ENCODE peak calls at places on chromosome 15, in five cellular contexts. One of them, this sample, is unnamed.

GRCh38 chr15:33612721-33613304 is 302.0 kb downstream of the RYR3 start:
- DNase-seq in non-pigmented ciliary epithelial cell: peak
- DNase-seq in stimulated activated CD8-positive, alpha-beta memory T cell treated with anti-CD3 and anti-CD28 coated beads, Interleukin-7, amount 100 ng/mL, for 1 hour: no peak
- DNase-seq in PC-9: no peak
- DNase-seq in stimulated activated CD4-positive, alpha-beta T cell treated with anti-CD3 and anti-CD28 coated beads, TNF-alpha, amount 100 ng/mL, for 1 hour: no peak
- DNase-seq in this sample: no peak

GRCh38 chr15:45522179-45522930 is at the start of gene SLC30A4:
- DNase-seq in PC-9: peak
- DNase-seq in stimulated activated CD8-positive, alpha-beta memory T cell treated with anti-CD3 and anti-CD28 coated beads, Interleukin-7, amount 100 ng/mL, for 1 hour: peak
- DNase-seq in stimulated activated CD4-positive, alpha-beta T cell treated with anti-CD3 and anti-CD28 coated beads, TNF-alpha, amount 100 ng/mL, for 1 hour: peak
- DNase-seq in non-pigmented ciliary epithelial cell: no peak
- DNase-seq in this sample: peak

GRCh38 chr15:85947936-85948335 is 131.7 kb upstream of the AGBL1 start:
- DNase-seq in stimulated activated CD4-positive, alpha-beta T cell treated with anti-CD3 and anti-CD28 coated beads, TNF-alpha, amount 100 ng/mL, for 1 hour: no peak
- DNase-seq in stimulated activated CD8-positive, alpha-beta memory T cell treated with anti-CD3 and anti-CD28 coated beads, Interleukin-7, amount 100 ng/mL, for 1 hour: no peak
- DNase-seq in PC-9: no peak
- DNase-seq in non-pigmented ciliary epithelial cell: no peak
- DNase-seq in this sample: no peak

GRCh38 chr15:64246364-64247189 is 83.8 kb upstream of the PPIB start:
- DNase-seq in stimulated activated CD4-positive, alpha-beta T cell treated with anti-CD3 and anti-CD28 coated beads, TNF-alpha, amount 100 ng/mL, for 1 hour: no peak
- DNase-seq in stimulated activated CD8-positive, alpha-beta memory T cell treated with anti-CD3 and anti-CD28 coated beads, Interleukin-7, amount 100 ng/mL, for 1 hour: no peak
- DNase-seq in non-pigmented ciliary epithelial cell: peak
- DNase-seq in PC-9: peak
- DNase-seq in this sample: no peak

GRCh38 chr15:25070357-25070963 is 115.7 kb downstream of the SNRPN start:
- DNase-seq in stimulated activated CD8-positive, alpha-beta memory T cell treated with anti-CD3 and anti-CD28 coated beads, Interleukin-7, amount 100 ng/mL, for 1 hour: no peak
- DNase-seq in stimulated activated CD4-positive, alpha-beta T cell treated with anti-CD3 and anti-CD28 coated beads, TNF-alpha, amount 100 ng/mL, for 1 hour: no peak
- DNase-seq in PC-9: no peak
- DNase-seq in non-pigmented ciliary epithelial cell: no peak
- DNase-seq in this sample: no peak

GRCh38 chr15:83858820-83859505 is 205.0 kb downstream of the ADAMTSL3 start:
- DNase-seq in stimulated activated CD4-positive, alpha-beta T cell treated with anti-CD3 and anti-CD28 coated beads, TNF-alpha, amount 100 ng/mL, for 1 hour: no peak
- DNase-seq in stimulated activated CD8-positive, alpha-beta memory T cell treated with anti-CD3 and anti-CD28 coated beads, Interleukin-7, amount 100 ng/mL, for 1 hour: no peak
- DNase-seq in PC-9: no peak
- DNase-seq in non-pigmented ciliary epithelial cell: no peak
- DNase-seq in this sample: no peak

GRCh38 chr15:78056714-78057269 is 20.7 kb downstream of the TBC1D2B start:
- DNase-seq in PC-9: no peak
- DNase-seq in stimulated activated CD4-positive, alpha-beta T cell treated with anti-CD3 and anti-CD28 coated beads, TNF-alpha, amount 100 ng/mL, for 1 hour: no peak
- DNase-seq in non-pigmented ciliary epithelial cell: no peak
- DNase-seq in stimulated activated CD8-positive, alpha-beta memory T cell treated with anti-CD3 and anti-CD28 coated beads, Interleukin-7, amount 100 ng/mL, for 1 hour: no peak
- DNase-seq in this sample: no peak

GRCh38 chr15:97078556-97078955 is 748.1 kb downstream of the NR2F2 start:
- DNase-seq in stimulated activated CD8-positive, alpha-beta memory T cell treated with anti-CD3 and anti-CD28 coated beads, Interleukin-7, amount 100 ng/mL, for 1 hour: no peak
- DNase-seq in stimulated activated CD4-positive, alpha-beta T cell treated with anti-CD3 and anti-CD28 coated beads, TNF-alpha, amount 100 ng/mL, for 1 hour: no peak
- DNase-seq in non-pigmented ciliary epithelial cell: no peak
- DNase-seq in PC-9: no peak
- DNase-seq in this sample: no peak

GRCh38 chr15:48507416-48508065 is 138.0 kb downstream of the FBN1 start:
- DNase-seq in PC-9: peak
- DNase-seq in stimulated activated CD4-positive, alpha-beta T cell treated with anti-CD3 and anti-CD28 coated beads, TNF-alpha, amount 100 ng/mL, for 1 hour: no peak
- DNase-seq in non-pigmented ciliary epithelial cell: no peak
- DNase-seq in stimulated activated CD8-positive, alpha-beta memory T cell treated with anti-CD3 and anti-CD28 coated beads, Interleukin-7, amount 100 ng/mL, for 1 hour: no peak
- DNase-seq in this sample: no peak

GRCh38 chr15:43095708-43096347 is 10.0 kb downstream of the UBR1 start:
- DNase-seq in PC-9: no peak
- DNase-seq in non-pigmented ciliary epithelial cell: no peak
- DNase-seq in stimulated activated CD4-positive, alpha-beta T cell treated with anti-CD3 and anti-CD28 coated beads, TNF-alpha, amount 100 ng/mL, for 1 hour: no peak
- DNase-seq in stimulated activated CD8-positive, alpha-beta memory T cell treated with anti-CD3 and anti-CD28 coated beads, Interleukin-7, amount 100 ng/mL, for 1 hour: no peak
- DNase-seq in this sample: no peak

GRCh38 chr15:40340038-40340739 is 550 bp downstream of the CCDC9B start:
- DNase-seq in stimulated activated CD4-positive, alpha-beta T cell treated with anti-CD3 and anti-CD28 coated beads, TNF-alpha, amount 100 ng/mL, for 1 hour: no peak
- DNase-seq in PC-9: no peak
- DNase-seq in stimulated activated CD8-positive, alpha-beta memory T cell treated with anti-CD3 and anti-CD28 coated beads, Interleukin-7, amount 100 ng/mL, for 1 hour: no peak
- DNase-seq in non-pigmented ciliary epithelial cell: no peak
- DNase-seq in this sample: peak

GRCh38 chr15:75348563-75349350 is 1.9 kb downstream of the NEIL1 start:
- DNase-seq in stimulated activated CD8-positive, alpha-beta memory T cell treated with anti-CD3 and anti-CD28 coated beads, Interleukin-7, amount 100 ng/mL, for 1 hour: no peak
- DNase-seq in stimulated activated CD4-positive, alpha-beta T cell treated with anti-CD3 and anti-CD28 coated beads, TNF-alpha, amount 100 ng/mL, for 1 hour: no peak
- DNase-seq in non-pigmented ciliary epithelial cell: no peak
- DNase-seq in PC-9: peak
- DNase-seq in this sample: peak

GRCh38 chr15:82231842-82232241 is 30.7 kb downstream of the EFL1 start:
- DNase-seq in stimulated activated CD8-positive, alpha-beta memory T cell treated with anti-CD3 and anti-CD28 coated beads, Interleukin-7, amount 100 ng/mL, for 1 hour: no peak
- DNase-seq in PC-9: no peak
- DNase-seq in non-pigmented ciliary epithelial cell: no peak
- DNase-seq in stimulated activated CD4-positive, alpha-beta T cell treated with anti-CD3 and anti-CD28 coated beads, TNF-alpha, amount 100 ng/mL, for 1 hour: no peak
- DNase-seq in this sample: no peak

GRCh38 chr15:56528136-56528535 is 63.2 kb upstream of the MNS1 start:
- DNase-seq in non-pigmented ciliary epithelial cell: no peak
- DNase-seq in stimulated activated CD4-positive, alpha-beta T cell treated with anti-CD3 and anti-CD28 coated beads, TNF-alpha, amount 100 ng/mL, for 1 hour: no peak
- DNase-seq in stimulated activated CD8-positive, alpha-beta memory T cell treated with anti-CD3 and anti-CD28 coated beads, Interleukin-7, amount 100 ng/mL, for 1 hour: no peak
- DNase-seq in PC-9: no peak
- DNase-seq in this sample: no peak

GRCh38 chr15:23035964-23036566 is 3.3 kb downstream of the TUBGCP5 start:
- DNase-seq in PC-9: peak
- DNase-seq in stimulated activated CD4-positive, alpha-beta T cell treated with anti-CD3 and anti-CD28 coated beads, TNF-alpha, amount 100 ng/mL, for 1 hour: no peak
- DNase-seq in non-pigmented ciliary epithelial cell: no peak
- DNase-seq in stimulated activated CD8-positive, alpha-beta memory T cell treated with anti-CD3 and anti-CD28 coated beads, Interleukin-7, amount 100 ng/mL, for 1 hour: peak
- DNase-seq in this sample: peak

GRCh38 chr15:22988811-22989210 is 8.6 kb upstream of the CYFIP1 start:
- DNase-seq in non-pigmented ciliary epithelial cell: no peak
- DNase-seq in stimulated activated CD4-positive, alpha-beta T cell treated with anti-CD3 and anti-CD28 coated beads, TNF-alpha, amount 100 ng/mL, for 1 hour: no peak
- DNase-seq in stimulated activated CD8-positive, alpha-beta memory T cell treated with anti-CD3 and anti-CD28 coated beads, Interleukin-7, amount 100 ng/mL, for 1 hour: no peak
- DNase-seq in PC-9: no peak
- DNase-seq in this sample: no peak

GRCh38 chr15:32824777-32825176 is 107.0 kb downstream of the GREM1 start:
- DNase-seq in non-pigmented ciliary epithelial cell: peak
- DNase-seq in stimulated activated CD4-positive, alpha-beta T cell treated with anti-CD3 and anti-CD28 coated beads, TNF-alpha, amount 100 ng/mL, for 1 hour: no peak
- DNase-seq in stimulated activated CD8-positive, alpha-beta memory T cell treated with anti-CD3 and anti-CD28 coated beads, Interleukin-7, amount 100 ng/mL, for 1 hour: no peak
- DNase-seq in PC-9: peak
- DNase-seq in this sample: no peak

GRCh38 chr15:89627256-89627970 is 27.9 kb downstream of the KIF7 start:
- DNase-seq in non-pigmented ciliary epithelial cell: no peak
- DNase-seq in stimulated activated CD4-positive, alpha-beta T cell treated with anti-CD3 and anti-CD28 coated beads, TNF-alpha, amount 100 ng/mL, for 1 hour: no peak
- DNase-seq in stimulated activated CD8-positive, alpha-beta memory T cell treated with anti-CD3 and anti-CD28 coated beads, Interleukin-7, amount 100 ng/mL, for 1 hour: no peak
- DNase-seq in PC-9: no peak
- DNase-seq in this sample: no peak

GRCh38 chr15:80489030-80489594 is 84.9 kb downstream of the ARNT2 start:
- DNase-seq in PC-9: no peak
- DNase-seq in non-pigmented ciliary epithelial cell: no peak
- DNase-seq in stimulated activated CD8-positive, alpha-beta memory T cell treated with anti-CD3 and anti-CD28 coated beads, Interleukin-7, amount 100 ng/mL, for 1 hour: no peak
- DNase-seq in stimulated activated CD4-positive, alpha-beta T cell treated with anti-CD3 and anti-CD28 coated beads, TNF-alpha, amount 100 ng/mL, for 1 hour: no peak
- DNase-seq in this sample: no peak

GRCh38 chr15:70111203-70112017 is 13.7 kb upstream of the TLE3 start:
- DNase-seq in stimulated activated CD8-positive, alpha-beta memory T cell treated with anti-CD3 and anti-CD28 coated beads, Interleukin-7, amount 100 ng/mL, for 1 hour: no peak
- DNase-seq in stimulated activated CD4-positive, alpha-beta T cell treated with anti-CD3 and anti-CD28 coated beads, TNF-alpha, amount 100 ng/mL, for 1 hour: no peak
- DNase-seq in PC-9: peak
- DNase-seq in non-pigmented ciliary epithelial cell: no peak
- DNase-seq in this sample: peak

GRCh38 chr15:85329561-85330421 is 50.6 kb upstream of the AKAP13 start:
- DNase-seq in non-pigmented ciliary epithelial cell: no peak
- DNase-seq in stimulated activated CD4-positive, alpha-beta T cell treated with anti-CD3 and anti-CD28 coated beads, TNF-alpha, amount 100 ng/mL, for 1 hour: no peak
- DNase-seq in PC-9: no peak
- DNase-seq in stimulated activated CD8-positive, alpha-beta memory T cell treated with anti-CD3 and anti-CD28 coated beads, Interleukin-7, amount 100 ng/mL, for 1 hour: no peak
- DNase-seq in this sample: peak

GRCh38 chr15:39156636-39157255 is 424.1 kb upstream of the THBS1 start:
- DNase-seq in stimulated activated CD8-positive, alpha-beta memory T cell treated with anti-CD3 and anti-CD28 coated beads, Interleukin-7, amount 100 ng/mL, for 1 hour: no peak
- DNase-seq in stimulated activated CD4-positive, alpha-beta T cell treated with anti-CD3 and anti-CD28 coated beads, TNF-alpha, amount 100 ng/mL, for 1 hour: no peak
- DNase-seq in PC-9: no peak
- DNase-seq in non-pigmented ciliary epithelial cell: no peak
- DNase-seq in this sample: no peak

This sample was measured in transverse colon.